ENCODE peak calls at places on chromosomes 13 and 19, in five cellular contexts. J, E, B, O and N are unnamed samples.

GRCh38 chr13:25652764-25653163 is 281.0 kb downstream of the ATP8A2 start:
- DNase-seq in J (no peak), E (peak), B (no peak), O (no peak), N (no peak)

GRCh38 chr13:27273658-27274425 is 3.2 kb downstream of the RASL11A start:
- DNase-seq in J (no peak), E (peak), B (no peak), O (no peak), N (no peak)

GRCh38 chr19:2952953-2953481 is 8.2 kb upstream of the ZNF77 start:
- DNase-seq in J (no peak), E (peak), B (no peak), O (no peak), N (peak)

GRCh38 chr13:33224686-33225085 is 60.9 kb downstream of the STARD13 start:
- DNase-seq in J (no peak), E (peak), B (no peak), O (no peak), N (no peak)

GRCh38 chr13:44147648-44148047 is 226.0 kb upstream of the SERP2 start:
- DNase-seq in J (no peak), E (no peak), B (no peak), O (no peak), N (no peak)

GRCh38 chr13:114044486-114044885 is 70.6 kb upstream of the C13orf46 start:
- DNase-seq in J (no peak), E (peak), B (no peak), O (peak), N (no peak)

GRCh38 chr13:98977568-98978270 is at the start of gene DOCK9:
- DNase-seq in J (peak), E (peak), B (no peak), O (peak), N (peak)

GRCh38 chr13:90594694-90595093 is 752.8 kb upstream of the MIR17HG start:
- DNase-seq in J (no peak), E (peak), B (no peak), O (no peak), N (no peak)

GRCh38 chr13:31234729-31235128 is 35.0 kb downstream of the B3GLCT start:
- DNase-seq in J (no peak), E (peak), B (no peak), O (no peak), N (no peak)

GRCh38 chr19:39052846-39053245 is 20.5 kb upstream of the FBXO27 start:
- DNase-seq in J (no peak), E (no peak), B (no peak), O (no peak), N (no peak)

DNA sequence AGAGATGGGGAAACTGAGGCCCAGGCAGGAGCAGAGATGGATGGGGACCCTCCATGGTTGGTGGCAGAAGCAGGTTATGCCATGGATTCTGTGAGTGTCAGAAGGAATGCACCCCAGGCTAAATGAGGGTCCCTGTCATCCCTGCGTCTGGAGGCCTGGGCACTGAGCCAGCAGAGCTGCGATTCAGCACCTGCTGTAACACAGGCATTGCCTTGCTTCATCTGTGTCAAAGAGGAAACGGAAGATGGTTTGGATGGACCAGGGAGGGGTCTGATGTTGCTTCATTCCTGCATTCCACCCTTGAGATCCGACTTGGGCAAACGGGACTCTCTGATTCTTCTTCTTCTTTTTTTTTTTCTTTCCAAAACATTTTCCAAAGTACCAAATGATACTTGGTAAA is 1.2 kb downstream of the C5AR1 start:
- DNase-seq in J (peak), E (peak), B (no peak), O (no peak), N (no peak)
- TF ChIP-seq CTCF in J (no peak), E (no peak), B (no peak), O (no peak), N (no peak)

GRCh38 chr13:93116809-93117208 is 109.8 kb upstream of the GPC6 start:
- DNase-seq in J (no peak), E (peak), B (no peak), O (no peak), N (no peak)
- TF ChIP-seq CTCF in J (no peak), E (no peak), B (no peak), O (no peak), N (peak)

GRCh38 chr19:18440421-18440877 is 2.5 kb upstream of the ISYNA1 start:
- DNase-seq in J (peak), E (no peak), B (no peak), O (peak), N (no peak)
- TF ChIP-seq CTCF in J (peak), E (peak), B (no peak), O (peak), N (peak)

DNA sequence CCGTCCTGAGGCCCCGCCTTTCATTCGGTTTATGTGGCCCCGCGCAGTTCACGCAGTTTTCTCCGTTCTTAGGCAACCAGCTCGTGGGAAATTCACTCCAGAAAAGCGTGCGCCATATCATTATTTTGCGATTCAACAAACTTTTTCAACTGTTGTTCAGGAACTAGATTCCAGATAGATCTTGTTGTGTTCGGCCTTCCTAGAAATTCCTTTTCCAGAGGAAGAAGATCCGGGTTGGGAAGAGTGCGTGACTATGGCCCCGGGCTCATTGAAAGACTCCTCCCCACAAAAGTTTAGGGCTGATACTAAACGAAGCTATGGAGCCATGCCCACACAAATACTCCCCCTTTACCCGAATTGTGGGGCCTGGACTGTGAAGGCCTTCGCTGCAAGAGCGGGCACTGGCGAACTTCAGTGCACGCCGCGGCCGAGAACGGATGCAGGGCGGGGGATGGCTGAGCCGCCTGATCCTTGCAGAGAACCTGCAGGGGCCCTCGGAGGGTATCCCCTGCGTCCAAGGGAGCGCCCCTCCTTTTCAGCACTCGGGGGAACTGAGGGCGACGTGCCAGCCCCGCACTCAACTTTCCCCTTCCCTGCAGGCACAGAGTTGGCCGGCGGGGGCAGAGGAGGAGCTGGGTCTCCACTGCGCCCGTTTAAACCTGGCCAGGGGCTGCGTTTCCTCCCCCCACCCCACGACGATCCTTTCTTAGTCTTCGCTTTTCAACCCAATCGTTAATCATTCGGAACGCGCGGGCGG is 904 bp upstream of the SOX1 start:
- DNase-seq in J (no peak), E (no peak), B (no peak), O (no peak), N (no peak)
- TF ChIP-seq CTCF in J (no peak), E (no peak), B (no peak), O (no peak), N (peak)

DNA sequence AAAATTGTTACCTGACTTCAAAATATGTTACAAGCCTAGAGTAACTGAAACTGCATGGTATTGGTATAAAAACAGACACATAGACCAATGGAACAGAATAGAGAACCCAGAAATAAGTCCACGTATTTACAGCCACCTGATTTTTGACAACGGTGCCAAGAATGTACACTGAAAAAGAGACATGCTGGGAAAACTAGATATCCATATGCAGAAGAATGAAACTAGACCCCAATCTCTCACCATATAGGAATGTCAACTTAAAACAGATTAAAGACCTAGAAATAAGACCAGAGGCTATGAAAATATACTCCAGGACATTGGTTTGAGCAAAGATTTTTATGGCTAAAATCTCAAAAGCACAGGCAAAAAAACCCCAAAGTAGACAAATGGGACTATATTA is 76.5 kb downstream of the LATS2 start:
- DNase-seq in J (no peak), E (peak), B (no peak), O (no peak), N (no peak)
- TF ChIP-seq CTCF in J (no peak), E (no peak), B (no peak), O (no peak), N (no peak)

GRCh38 chr13:39052944-39053343 is 14.7 kb downstream of the NHLRC3 start:
- DNase-seq in J (no peak), E (no peak), B (no peak), O (no peak), N (no peak)

GRCh38 chr13:39054112-39054511 is 15.9 kb downstream of the NHLRC3 start:
- DNase-seq in J (no peak), E (no peak), B (no peak), O (no peak), N (no peak)

GRCh38 chr13:39048806-39049205 is 10.6 kb downstream of the NHLRC3 start:
- DNase-seq in J (no peak), E (no peak), B (no peak), O (no peak), N (no peak)

GRCh38 chr13:39049274-39049673 is 11.0 kb downstream of the NHLRC3 start:
- DNase-seq in J (no peak), E (no peak), B (no peak), O (no peak), N (no peak)

GRCh38 chr13:39051157-39051556 is 12.9 kb downstream of the NHLRC3 start:
- DNase-seq in J (no peak), E (peak), B (no peak), O (no peak), N (no peak)
- TF ChIP-seq CTCF in J (peak), E (peak), B (no peak), O (peak), N (peak)